ENCODE peak calls at places on chromosomes 16 and 17, in six cellular contexts. One of them, this sample, is unnamed.

GRCh38 chr16:57959121-57959520 is 11.8 kb downstream of the CNGB1 start:
- DNase-seq in CD4-positive, CD25-positive, alpha-beta regulatory T cell: no peak
- DNase-seq in NT2/D1: no peak
- DNase-seq in body of pancreas: no peak
- DNase-seq in mesenchymal stem cell: no peak
- DNase-seq in Peyer's patch: no peak
- DNase-seq in this sample: no peak

GRCh38 chr17:74519951-74520553 is 11.2 kb downstream of the CD300LB start:
- DNase-seq in CD4-positive, CD25-positive, alpha-beta regulatory T cell: no peak
- DNase-seq in body of pancreas: no peak
- DNase-seq in NT2/D1: no peak
- DNase-seq in mesenchymal stem cell: no peak
- DNase-seq in Peyer's patch: peak
- DNase-seq in this sample: no peak

GRCh38 chr16:17404903-17405691 is 65.7 kb downstream of the XYLT1 start:
- DNase-seq in body of pancreas: peak
- DNase-seq in mesenchymal stem cell: no peak
- DNase-seq in CD4-positive, CD25-positive, alpha-beta regulatory T cell: no peak
- DNase-seq in Peyer's patch: no peak
- DNase-seq in NT2/D1: no peak
- DNase-seq in this sample: no peak

GRCh38 chr17:73401911-73402310 is 90.1 kb upstream of the CDC42EP4 start:
- DNase-seq in mesenchymal stem cell: peak
- DNase-seq in CD4-positive, CD25-positive, alpha-beta regulatory T cell: no peak
- DNase-seq in body of pancreas: peak
- DNase-seq in Peyer's patch: peak
- DNase-seq in NT2/D1: peak
- DNase-seq in this sample: peak

GRCh38 chr16:20322696-20323095 is 4.6 kb downstream of the GP2 start:
- DNase-seq in NT2/D1: no peak
- DNase-seq in Peyer's patch: no peak
- DNase-seq in mesenchymal stem cell: no peak
- DNase-seq in CD4-positive, CD25-positive, alpha-beta regulatory T cell: no peak
- DNase-seq in body of pancreas: peak
- DNase-seq in this sample: no peak

GRCh38 chr17:69485901-69486643 is 71.6 kb downstream of the MAP2K6 start:
- DNase-seq in mesenchymal stem cell: peak
- DNase-seq in Peyer's patch: no peak
- DNase-seq in CD4-positive, CD25-positive, alpha-beta regulatory T cell: no peak
- DNase-seq in body of pancreas: no peak
- DNase-seq in NT2/D1: no peak
- DNase-seq in this sample: no peak

GRCh38 chr16:71426880-71427615 is 14.8 kb downstream of the TLE7 start:
- DNase-seq in mesenchymal stem cell: no peak
- DNase-seq in body of pancreas: no peak
- DNase-seq in NT2/D1: no peak
- DNase-seq in CD4-positive, CD25-positive, alpha-beta regulatory T cell: no peak
- DNase-seq in Peyer's patch: no peak
- DNase-seq in this sample: no peak

GRCh38 chr16:50534091-50534490 is 14.1 kb upstream of the NKD1 start:
- DNase-seq in NT2/D1: no peak
- DNase-seq in mesenchymal stem cell: no peak
- DNase-seq in Peyer's patch: no peak
- DNase-seq in CD4-positive, CD25-positive, alpha-beta regulatory T cell: no peak
- DNase-seq in body of pancreas: no peak
- DNase-seq in this sample: no peak

GRCh38 chr16:48101069-48101674 is 54.6 kb downstream of the ABCC12 start:
- DNase-seq in CD4-positive, CD25-positive, alpha-beta regulatory T cell: no peak
- DNase-seq in mesenchymal stem cell: no peak
- DNase-seq in Peyer's patch: no peak
- DNase-seq in NT2/D1: no peak
- DNase-seq in body of pancreas: peak
- DNase-seq in this sample: no peak

GRCh38 chr17:19752216-19753048 is 4.3 kb upstream of the ALDH3A1 start:
- DNase-seq in NT2/D1: no peak
- DNase-seq in mesenchymal stem cell: no peak
- DNase-seq in Peyer's patch: no peak
- DNase-seq in CD4-positive, CD25-positive, alpha-beta regulatory T cell: no peak
- DNase-seq in body of pancreas: no peak
- DNase-seq in this sample: no peak

GRCh38 chr16:46747777-46748651 is at the start of gene MYLK3:
- DNase-seq in body of pancreas: no peak
- DNase-seq in mesenchymal stem cell: peak
- DNase-seq in NT2/D1: peak
- DNase-seq in Peyer's patch: peak
- DNase-seq in CD4-positive, CD25-positive, alpha-beta regulatory T cell: no peak
- DNase-seq in this sample: no peak

GRCh38 chr16:30839523-30840227 is 52.7 kb upstream of the ZNF629 start:
- DNase-seq in CD4-positive, CD25-positive, alpha-beta regulatory T cell: no peak
- DNase-seq in body of pancreas: peak
- DNase-seq in mesenchymal stem cell: no peak
- DNase-seq in NT2/D1: no peak
- DNase-seq in Peyer's patch: peak
- DNase-seq in this sample: no peak

GRCh38 chr17:1648582-1649115 is 1.0 kb downstream of the RILP start:
- DNase-seq in Peyer's patch: peak
- DNase-seq in NT2/D1: peak
- DNase-seq in mesenchymal stem cell: peak
- DNase-seq in body of pancreas: peak
- DNase-seq in CD4-positive, CD25-positive, alpha-beta regulatory T cell: peak
- DNase-seq in this sample: peak

DNA sequence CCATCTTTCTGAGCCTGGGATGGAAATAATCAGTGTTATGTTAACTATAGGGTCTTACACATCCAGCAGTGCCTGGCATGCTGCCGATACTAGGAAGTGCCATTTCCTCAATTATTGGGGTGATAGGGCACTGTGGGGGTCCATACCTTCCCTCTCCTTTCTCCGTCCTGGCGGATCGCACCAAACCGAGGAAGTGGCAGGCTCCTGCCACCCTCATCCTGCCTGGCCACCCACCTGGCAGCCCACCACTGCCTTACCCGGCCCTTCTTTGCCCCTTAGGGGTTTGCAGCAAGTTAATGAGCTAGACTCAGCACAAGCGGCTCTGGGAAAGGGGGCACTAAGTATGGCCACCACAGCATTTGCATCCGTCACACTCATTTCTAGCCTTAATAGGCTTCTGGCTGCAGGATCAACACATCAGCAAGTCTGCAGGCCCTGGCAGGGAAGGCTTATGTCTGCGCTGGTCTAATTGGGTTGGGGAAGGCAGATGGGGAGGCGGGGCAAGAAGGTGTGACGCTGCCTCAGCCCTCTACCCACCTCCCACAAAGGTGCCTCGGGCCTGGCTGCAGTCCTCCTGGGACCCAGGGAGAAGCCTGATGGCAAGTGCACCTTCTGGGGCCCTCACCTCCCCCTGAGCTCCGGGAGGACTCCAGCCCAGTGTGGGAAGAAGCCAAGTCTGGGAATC is 28.6 kb downstream of the DCAKD start:
- DNase-seq in body of pancreas: no peak
- DNase-seq in mesenchymal stem cell: no peak
- DNase-seq in NT2/D1: no peak
- DNase-seq in Peyer's patch: no peak
- DNase-seq in CD4-positive, CD25-positive, alpha-beta regulatory T cell: no peak
- DNase-seq in this sample: no peak
- H3K4me3 ChIP-seq in body of pancreas: no peak
- H3K4me3 ChIP-seq in mesenchymal stem cell: no peak
- H3K4me3 ChIP-seq in NT2/D1: no peak
- H3K4me3 ChIP-seq in Peyer's patch: no peak
- H3K4me3 ChIP-seq in CD4-positive, CD25-positive, alpha-beta regulatory T cell: no peak
- H3K4me3 ChIP-seq in this sample: no peak

GRCh38 chr17:47789611-47790520 is 31.7 kb downstream of the OSBPL7 start:
- DNase-seq in Peyer's patch: peak
- DNase-seq in CD4-positive, CD25-positive, alpha-beta regulatory T cell: no peak
- DNase-seq in body of pancreas: peak
- DNase-seq in mesenchymal stem cell: peak
- DNase-seq in NT2/D1: no peak
- DNase-seq in this sample: peak
- H3K4me3 ChIP-seq in Peyer's patch: peak
- H3K4me3 ChIP-seq in CD4-positive, CD25-positive, alpha-beta regulatory T cell: no peak
- H3K4me3 ChIP-seq in body of pancreas: peak
- H3K4me3 ChIP-seq in mesenchymal stem cell: peak
- H3K4me3 ChIP-seq in NT2/D1: peak
- H3K4me3 ChIP-seq in this sample: peak

DNA sequence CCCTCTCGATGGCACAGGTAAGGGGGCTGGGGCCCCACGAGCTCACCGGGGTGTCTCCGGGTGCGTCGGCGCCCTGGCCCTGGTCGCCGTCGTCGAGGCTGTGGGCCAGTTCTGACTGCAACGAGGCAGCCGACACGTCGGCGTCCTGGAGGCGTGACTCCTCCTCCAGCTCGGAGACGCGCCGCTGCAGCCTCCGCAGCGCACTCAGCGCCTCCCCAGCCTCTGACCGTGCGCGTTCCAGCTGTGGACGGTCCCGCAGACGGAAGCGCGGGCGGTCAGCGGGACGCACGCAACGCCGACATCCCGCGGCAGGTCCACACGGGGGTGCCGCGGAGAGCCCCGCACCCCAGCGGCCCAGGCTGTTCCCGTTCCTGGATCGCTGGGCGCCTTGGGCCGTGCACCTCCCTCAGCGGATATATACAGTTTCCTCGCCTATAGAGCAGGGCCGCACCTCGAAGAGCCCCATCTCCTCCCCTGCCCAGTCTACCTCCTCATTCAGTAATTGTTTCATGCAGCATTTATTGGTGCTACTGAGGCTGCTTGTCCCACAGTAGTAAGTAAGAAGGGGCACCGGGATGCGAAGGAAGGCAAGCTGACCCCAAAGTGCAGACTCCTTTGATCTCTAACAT is 5.8 kb downstream of the THOC6 start:
- DNase-seq in NT2/D1: no peak
- DNase-seq in CD4-positive, CD25-positive, alpha-beta regulatory T cell: no peak
- DNase-seq in body of pancreas: no peak
- DNase-seq in Peyer's patch: no peak
- DNase-seq in mesenchymal stem cell: no peak
- DNase-seq in this sample: peak
- H3K4me3 ChIP-seq in NT2/D1: no peak
- H3K4me3 ChIP-seq in CD4-positive, CD25-positive, alpha-beta regulatory T cell: peak
- H3K4me3 ChIP-seq in body of pancreas: no peak
- H3K4me3 ChIP-seq in Peyer's patch: peak
- H3K4me3 ChIP-seq in mesenchymal stem cell: peak
- H3K4me3 ChIP-seq in this sample: no peak

DNA sequence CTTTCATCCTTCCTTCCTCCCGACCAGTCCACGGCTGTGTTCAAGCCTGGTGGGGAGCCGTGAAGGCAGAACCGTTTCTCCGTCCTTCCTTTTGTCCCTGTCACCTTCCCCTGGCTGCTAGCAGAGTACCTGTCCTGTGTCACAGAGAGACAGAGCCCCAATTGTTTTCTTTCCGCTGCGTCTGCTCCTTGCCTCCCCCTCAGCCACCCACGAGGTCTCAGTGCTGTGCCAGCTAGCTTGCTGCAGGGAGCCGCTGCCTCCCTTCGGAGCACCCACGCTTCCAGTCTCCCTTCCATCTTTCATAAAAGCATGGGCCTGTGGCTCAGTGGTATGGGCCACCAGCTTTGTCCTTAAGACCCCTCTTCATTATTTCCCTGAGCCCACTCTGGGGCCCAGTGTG is 62.2 kb downstream of the MPRIP start:
- DNase-seq in NT2/D1: no peak
- DNase-seq in CD4-positive, CD25-positive, alpha-beta regulatory T cell: no peak
- DNase-seq in body of pancreas: peak
- DNase-seq in Peyer's patch: no peak
- DNase-seq in mesenchymal stem cell: no peak
- DNase-seq in this sample: no peak
- H3K4me3 ChIP-seq in NT2/D1: no peak
- H3K4me3 ChIP-seq in CD4-positive, CD25-positive, alpha-beta regulatory T cell: no peak
- H3K4me3 ChIP-seq in body of pancreas: no peak
- H3K4me3 ChIP-seq in Peyer's patch: no peak
- H3K4me3 ChIP-seq in mesenchymal stem cell: no peak
- H3K4me3 ChIP-seq in this sample: no peak

DNA sequence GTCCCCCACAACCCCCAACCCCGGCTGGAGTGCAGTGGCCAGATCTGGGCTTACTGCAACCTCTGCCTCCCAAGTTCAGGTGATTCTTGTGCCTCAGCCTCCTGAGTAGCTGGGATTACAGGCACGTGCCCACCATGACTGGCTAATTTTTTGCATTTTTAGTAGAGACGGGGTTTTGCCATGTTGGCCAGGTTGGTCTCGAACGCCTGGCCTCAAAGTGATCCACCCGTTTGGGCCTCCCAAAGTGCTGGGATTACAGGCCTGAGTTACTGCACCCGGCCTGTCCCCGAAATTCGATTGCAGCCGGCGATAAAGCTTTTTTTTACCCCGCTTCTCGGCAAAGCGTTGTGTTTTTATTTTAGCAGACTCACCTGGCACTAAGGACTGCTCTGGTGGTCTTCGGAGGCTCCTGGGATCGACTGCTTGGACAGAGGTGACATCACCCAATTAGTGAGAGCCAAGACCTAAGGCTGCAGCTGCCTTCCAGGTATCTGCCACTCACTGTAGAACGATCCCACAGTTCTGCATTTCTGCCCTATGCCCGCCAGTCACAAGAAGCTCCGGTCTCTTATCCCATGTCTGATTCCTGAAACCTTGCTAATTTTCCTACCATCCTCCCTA is 82.2 kb upstream of the ARL4D start:
- DNase-seq in Peyer's patch: no peak
- DNase-seq in mesenchymal stem cell: peak
- DNase-seq in CD4-positive, CD25-positive, alpha-beta regulatory T cell: peak
- DNase-seq in NT2/D1: no peak
- DNase-seq in body of pancreas: peak
- DNase-seq in this sample: no peak
- H3K4me3 ChIP-seq in Peyer's patch: no peak
- H3K4me3 ChIP-seq in mesenchymal stem cell: no peak
- H3K4me3 ChIP-seq in CD4-positive, CD25-positive, alpha-beta regulatory T cell: no peak
- H3K4me3 ChIP-seq in NT2/D1: no peak
- H3K4me3 ChIP-seq in body of pancreas: no peak
- H3K4me3 ChIP-seq in this sample: no peak

GRCh38 chr17:5182597-5183409 is 8.9 kb downstream of the ZNF594 start:
- DNase-seq in Peyer's patch: no peak
- DNase-seq in CD4-positive, CD25-positive, alpha-beta regulatory T cell: no peak
- DNase-seq in NT2/D1: no peak
- DNase-seq in body of pancreas: no peak
- DNase-seq in mesenchymal stem cell: no peak
- DNase-seq in this sample: no peak
- H3K4me3 ChIP-seq in Peyer's patch: no peak
- H3K4me3 ChIP-seq in CD4-positive, CD25-positive, alpha-beta regulatory T cell: no peak
- H3K4me3 ChIP-seq in NT2/D1: no peak
- H3K4me3 ChIP-seq in body of pancreas: no peak
- H3K4me3 ChIP-seq in mesenchymal stem cell: peak
- H3K4me3 ChIP-seq in this sample: no peak

DNA sequence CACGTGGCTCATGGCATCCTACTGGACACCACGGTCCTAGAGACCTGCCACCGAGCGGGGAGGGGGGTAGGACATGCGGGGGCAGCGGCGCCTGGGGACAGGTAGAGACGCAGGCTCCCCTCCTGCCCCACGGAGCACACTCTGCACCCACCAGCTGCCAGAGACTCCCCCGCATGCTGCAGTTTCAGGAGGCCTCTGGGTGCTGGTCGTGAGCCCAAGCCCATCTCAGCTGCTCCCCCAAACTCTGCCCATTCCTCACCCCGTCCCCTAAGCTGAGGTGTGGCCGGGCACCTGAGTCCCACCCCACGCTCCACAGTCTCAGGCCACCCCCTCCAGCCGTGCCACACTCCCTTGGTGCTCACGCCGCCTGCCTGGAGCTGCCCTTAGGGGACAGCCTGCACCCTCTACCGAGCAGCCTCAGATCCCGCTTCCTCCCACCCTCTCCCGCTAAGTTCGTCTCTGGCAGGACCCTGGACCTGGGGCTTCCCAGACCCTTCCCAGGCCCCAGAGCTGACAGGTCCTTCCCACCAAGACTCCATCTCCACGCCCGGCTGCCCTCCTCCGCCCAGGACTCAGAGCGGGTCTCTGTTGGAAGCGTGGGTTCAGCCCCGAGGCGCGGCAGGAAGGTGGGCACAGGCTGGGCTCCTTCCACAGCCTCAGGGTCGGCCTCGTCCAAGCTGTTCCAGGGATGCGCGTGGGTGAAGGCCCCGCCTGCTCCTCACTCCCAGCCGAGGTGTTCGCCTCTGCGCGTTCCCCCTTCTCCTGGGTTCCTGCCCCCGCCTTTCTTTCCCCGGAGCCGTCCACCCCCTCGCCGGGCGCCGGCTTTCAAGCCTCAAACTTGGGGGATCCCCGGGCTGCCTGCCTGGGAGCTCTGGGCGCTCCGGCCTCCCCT is 1.3 kb downstream of the RAB40B start:
- DNase-seq in CD4-positive, CD25-positive, alpha-beta regulatory T cell: no peak
- DNase-seq in Peyer's patch: no peak
- DNase-seq in NT2/D1: no peak
- DNase-seq in mesenchymal stem cell: no peak
- DNase-seq in body of pancreas: no peak
- DNase-seq in this sample: no peak
- H3K4me3 ChIP-seq in CD4-positive, CD25-positive, alpha-beta regulatory T cell: no peak
- H3K4me3 ChIP-seq in Peyer's patch: peak
- H3K4me3 ChIP-seq in NT2/D1: peak
- H3K4me3 ChIP-seq in mesenchymal stem cell: peak
- H3K4me3 ChIP-seq in body of pancreas: peak
- H3K4me3 ChIP-seq in this sample: peak

This sample was measured in HAP-1.